ENCODE peak calls at places on chromosome 16, in nine cellular contexts. T, B, H, Y, Z, F, K, S and A are unnamed samples.

GRCh38 chr16:88703486-88704309 is 2.5 kb downstream of the RNF166 start:
- DNase-seq in K (no peak), B (peak; percentile 98), T (peak; percentile 72), S (no peak), F (peak; percentile 22), Y (peak; percentile 67), H (no peak), Z (peak; percentile 48), A (peak; percentile 59)

GRCh38 chr16:1296688-1297412 is 12.6 kb upstream of the UBE2I start:
- DNase-seq in Y (no peak), S (peak; percentile 47), K (peak; percentile 48), H (peak; percentile 51), Z (no peak), T (no peak), F (peak; percentile 65), B (peak; percentile 19), A (peak; percentile 16)

GRCh38 chr16:86398201-86398600 is 112.1 kb upstream of the FOXF1 start:
- DNase-seq in T (no peak), B (no peak), K (no peak), Y (no peak), S (no peak), H (no peak), Z (no peak), F (no peak), A (no peak)

GRCh38 chr16:24523569-24523968 is 15.8 kb upstream of the RBBP6 start:
- DNase-seq in S (no peak), T (no peak), Z (no peak), B (no peak), K (peak; percentile 52), H (peak; percentile 38), Y (no peak), F (no peak), A (no peak)

GRCh38 chr16:50627419-50627818 is 53.7 kb downstream of the SNX20 start:
- DNase-seq in T (no peak), Z (peak; percentile 34), B (peak; percentile 55), Y (peak; percentile 71), F (peak; percentile 37), K (peak; percentile 45), H (no peak), S (peak; percentile 68), A (no peak)

GRCh38 chr16:66935319-66936011 is at the start of gene CES2:
- DNase-seq in T (no peak), S (peak; percentile 79), F (peak; percentile 46), H (peak; percentile 97), Y (peak; percentile 75), Z (no peak), K (no peak), B (no peak), A (peak; percentile 35)

GRCh38 chr16:77289331-77289809 is 90.2 kb downstream of the SYCE1L start:
- DNase-seq in H (no peak), Z (no peak), K (peak; percentile 47), Y (no peak), S (peak; percentile 24), B (no peak), F (peak; percentile 93), T (no peak), A (peak; percentile 65)

GRCh38 chr16:53100889-53101288 is 46.1 kb downstream of the CHD9 start:
- DNase-seq in K (no peak), Z (no peak), F (no peak), T (no peak), S (no peak), H (no peak), Y (no peak), B (no peak), A (no peak)

GRCh38 chr16:55571191-55571897 is 4.9 kb downstream of the CAPNS2 start:
- DNase-seq in B (no peak), T (no peak), F (no peak), Y (no peak), S (no peak), H (no peak), K (no peak), Z (no peak), A (no peak)

GRCh38 chr16:50202926-50203624 is 50.0 kb downstream of the TENT4B start:
- DNase-seq in Z (no peak), F (peak; percentile 94), B (no peak), H (peak; percentile 83), K (peak; percentile 29), Y (no peak), T (no peak), S (peak; percentile 88), A (peak; percentile 88)

GRCh38 chr16:1828645-1829410 is 1.8 kb downstream of the FAHD1 start:
- DNase-seq in B (no peak), Y (no peak), S (no peak), F (no peak), K (no peak), T (no peak), Z (no peak), H (no peak), A (no peak)

GRCh38 chr16:87918866-87919680 is 17.3 kb downstream of the CA5A start:
- DNase-seq in K (no peak), B (no peak), S (peak; percentile 53), Z (no peak), F (no peak), T (no peak), Y (peak; percentile 72), H (no peak), A (no peak)

GRCh38 chr16:29962344-29962994 is 590 bp downstream of the TMEM219 start:
- DNase-seq in F (no peak), K (no peak), Y (no peak), S (peak; percentile 58), B (peak; percentile 42), Z (no peak), T (no peak), H (peak; percentile 19), A (peak; percentile 59)

GRCh38 chr16:70737377-70738082 is 51.7 kb upstream of the MTSS2 start:
- DNase-seq in F (peak; percentile 80), B (peak; percentile 72), Z (no peak), S (peak; percentile 93), Y (peak; percentile 90), H (no peak), T (peak; percentile 30), K (peak; percentile 47), A (no peak)

GRCh38 chr16:69787883-69788282 is 25.8 kb downstream of the WWP2 start:
- DNase-seq in Y (no peak), H (no peak), Z (no peak), K (no peak), S (no peak), B (no peak), F (no peak), T (no peak), A (no peak)

GRCh38 chr16:31052131-31052530 is 18.8 kb downstream of the STX4 start:
- DNase-seq in T (no peak), K (no peak), B (peak; percentile 67), S (peak; percentile 96), Z (no peak), Y (no peak), H (peak; percentile 95), F (peak; percentile 92), A (peak; percentile 37)

GRCh38 chr16:30063893-30064745 is 1.4 kb upstream of the ALDOA start:
- DNase-seq in B (peak; percentile 92), T (peak; percentile 38), K (peak; percentile 87), H (no peak), S (no peak), Y (peak; percentile 88), F (peak; percentile 52), Z (peak; percentile 61), A (peak; percentile 43)

GRCh38 chr16:9797306-9797705 is 384.9 kb downstream of the GRIN2A start:
- DNase-seq in K (no peak), Y (peak; percentile 52), T (no peak), F (peak; percentile 88), B (no peak), Z (no peak), S (peak; percentile 11), H (no peak), A (peak; percentile 78)

GRCh38 chr16:20359997-20360396 is 7.5 kb upstream of the UMOD start:
- DNase-seq in H (no peak), B (peak; percentile 13), S (no peak), Z (no peak), T (no peak), Y (no peak), F (no peak), K (peak; percentile 47), A (no peak)

GRCh38 chr16:84144301-84144858 is 597 bp downstream of the HSDL1 start:
- DNase-seq in H (peak; percentile 22), T (peak; percentile 40), F (no peak), B (peak; percentile 52), K (peak; percentile 44), S (peak; percentile 38), Y (peak; percentile 46), Z (peak; percentile 6), A (peak; percentile 48)

GRCh38 chr16:17083628-17084027 is 387.1 kb downstream of the XYLT1 start:
- DNase-seq in B (no peak), K (no peak), S (no peak), T (no peak), Y (no peak), Z (no peak), F (no peak), H (no peak), A (no peak)

GRCh38 chr16:12327971-12328726 is 351.6 kb downstream of the SNX29 start:
- DNase-seq in K (peak; percentile 19), F (no peak), S (no peak), T (no peak), Z (no peak), H (no peak), Y (no peak), B (no peak), A (no peak)

GRCh38 chr16:86462334-86463084 is 47.8 kb upstream of the FOXF1 start:
- DNase-seq in S (no peak), Y (no peak), K (no peak), B (no peak), F (peak; percentile 79), H (no peak), Z (no peak), T (no peak), A (no peak)

GRCh38 chr16:78483124-78483992 is 383.9 kb downstream of the WWOX start:
- DNase-seq in F (no peak), Z (no peak), K (no peak), S (no peak), H (no peak), B (peak; percentile 9), T (no peak), Y (no peak), A (no peak)

GRCh38 chr16:51508813-51509212 is 357.7 kb upstream of the SALL1 start:
- DNase-seq in F (no peak), T (no peak), K (no peak), H (no peak), S (peak; percentile 74), B (no peak), Y (no peak), Z (no peak), A (no peak)

GRCh38 chr16:15810411-15810810 is 46.4 kb downstream of the MYH11 start:
- DNase-seq in Z (no peak), T (no peak), Y (no peak), S (peak; percentile 38), B (no peak), F (peak; percentile 36), H (no peak), K (no peak), A (no peak)

GRCh38 chr16:57422026-57422944 is 17.7 kb downstream of the CCL17 start:
- DNase-seq in H (peak; percentile 30), Y (peak; percentile 53), T (no peak), B (peak; percentile 68), F (peak; percentile 47), Z (no peak), K (peak; percentile 60), S (peak; percentile 51), A (peak; percentile 67)

GRCh38 chr16:81560979-81561657 is 116.5 kb downstream of the CMIP start:
- DNase-seq in Y (no peak), F (peak; percentile 55), Z (no peak), T (no peak), H (no peak), B (no peak), S (no peak), K (no peak), A (no peak)

GRCh38 chr16:3904875-3905274 is 24.4 kb upstream of the CREBBP start:
- DNase-seq in K (no peak), B (no peak), Z (no peak), H (no peak), Y (no peak), F (no peak), T (no peak), S (no peak), A (no peak)